ENCODE peak calls at places on chromosome 22, in five cellular contexts. Y is CD8-positive, alpha-beta memory T cell; P is mesendoderm; X is tibial nerve; L is body of pancreas. W is an unnamed sample.

GRCh38 chr22:39421691-39422090 is 22.1 kb downstream of the TAB1 start:
- DNase-seq in Y (no peak), P (no peak), X (no peak), L (no peak), W (no peak)

GRCh38 chr22:22085702-22086500 is 103.3 kb upstream of the TOP3B start:
- DNase-seq in Y (no peak), P (no peak), X (no peak), L (no peak), W (no peak)

GRCh38 chr22:27992294-27993165 is 73.5 kb upstream of the PITPNB start:
- DNase-seq in Y (no peak), P (no peak), X (no peak), L (peak; percentile 2), W (no peak)

GRCh38 chr22:29079218-29079901 is 6.5 kb downstream of the KREMEN1 start:
- DNase-seq in Y (no peak), P (no peak), X (no peak), L (peak; percentile 34), W (peak; percentile 85)

GRCh38 chr22:23128269-23129108 is 13.3 kb downstream of the RSPH14 start:
- DNase-seq in Y (peak; percentile 68), P (peak; percentile 82), X (peak; percentile 54), L (peak; percentile 78), W (peak; percentile 18)

GRCh38 chr22:42967933-42968332 is 47.0 kb downstream of the PACSIN2 start:
- DNase-seq in Y (no peak), P (no peak), X (no peak), L (peak; percentile 46), W (no peak)

GRCh38 chr22:43300891-43301676 is 42.1 kb downstream of the SCUBE1 start:
- DNase-seq in Y (no peak), P (no peak), X (peak; percentile 86), L (no peak), W (no peak)

GRCh38 chr22:22740560-22741276 is 96.3 kb downstream of the GGTLC2 start:
- DNase-seq in Y (no peak), P (no peak), X (no peak), L (no peak), W (no peak)

GRCh38 chr22:23131931-23132330 is 9.9 kb downstream of the RSPH14 start:
- DNase-seq in Y (no peak), P (no peak), X (no peak), L (no peak), W (no peak)

GRCh38 chr22:22840778-22841177 is 46.8 kb upstream of the IGLL5 start:
- DNase-seq in Y (no peak), P (no peak), X (no peak), L (no peak), W (no peak)

GRCh38 chr22:30252411-30253204 is 6.0 kb upstream of the LIF start:
- DNase-seq in Y (no peak), P (no peak), X (no peak), L (no peak), W (no peak)

GRCh38 chr22:21047035-21047661 is 1.4 kb downstream of the LRRC74B start:
- DNase-seq in Y (no peak), P (no peak), X (no peak), L (no peak), W (no peak)

GRCh38 chr22:23431337-23432072 is 148.6 kb downstream of the IGLL1 start:
- DNase-seq in Y (no peak), P (peak; percentile 55), X (no peak), L (peak; percentile 15), W (peak; percentile 72)

GRCh38 chr22:27799334-27800249 is 2.0 kb downstream of the MN1 start:
- DNase-seq in Y (no peak), P (no peak), X (no peak), L (peak; percentile 41), W (no peak)

GRCh38 chr22:25896098-25896497 is 154.1 kb downstream of the MYO18B start:
- DNase-seq in Y (no peak), P (peak; percentile 38), X (no peak), L (no peak), W (no peak)

GRCh38 chr22:42375982-42376381 is 56.2 kb downstream of the NFAM1 start:
- DNase-seq in Y (no peak), P (no peak), X (no peak), L (no peak), W (no peak)

GRCh38 chr22:17106785-17107546 is 14.2 kb downstream of the TMEM121B start:
- DNase-seq in Y (peak; percentile 44), P (no peak), X (no peak), L (no peak), W (no peak)

GRCh38 chr22:23263651-23264555 is 83.6 kb downstream of the BCR start:
- DNase-seq in Y (peak; percentile 54), P (no peak), X (no peak), L (no peak), W (no peak)

GRCh38 chr22:47173535-47174021 is 411.1 kb downstream of the TBC1D22A start:
- DNase-seq in Y (no peak), P (no peak), X (peak; percentile 5), L (no peak), W (no peak)

GRCh38 chr22:33756508-33756949 is 163.7 kb downstream of the LARGE1 start:
- DNase-seq in Y (no peak), P (peak; percentile 77), X (no peak), L (no peak), W (no peak)

GRCh38 chr22:19948057-19948760 is 6.6 kb upstream of the TXNRD2 start:
- DNase-seq in Y (no peak), P (no peak), X (no peak), L (no peak), W (no peak)
- H3K36me3 ChIP-seq in Y (no peaks in the 10 kb centered on the region), P (no peaks in the 10 kb centered on the region), X (no peaks in the 10 kb centered on the region), L (no peaks in the 10 kb centered on the region), W (no peaks in the 10 kb centered on the region)

DNA sequence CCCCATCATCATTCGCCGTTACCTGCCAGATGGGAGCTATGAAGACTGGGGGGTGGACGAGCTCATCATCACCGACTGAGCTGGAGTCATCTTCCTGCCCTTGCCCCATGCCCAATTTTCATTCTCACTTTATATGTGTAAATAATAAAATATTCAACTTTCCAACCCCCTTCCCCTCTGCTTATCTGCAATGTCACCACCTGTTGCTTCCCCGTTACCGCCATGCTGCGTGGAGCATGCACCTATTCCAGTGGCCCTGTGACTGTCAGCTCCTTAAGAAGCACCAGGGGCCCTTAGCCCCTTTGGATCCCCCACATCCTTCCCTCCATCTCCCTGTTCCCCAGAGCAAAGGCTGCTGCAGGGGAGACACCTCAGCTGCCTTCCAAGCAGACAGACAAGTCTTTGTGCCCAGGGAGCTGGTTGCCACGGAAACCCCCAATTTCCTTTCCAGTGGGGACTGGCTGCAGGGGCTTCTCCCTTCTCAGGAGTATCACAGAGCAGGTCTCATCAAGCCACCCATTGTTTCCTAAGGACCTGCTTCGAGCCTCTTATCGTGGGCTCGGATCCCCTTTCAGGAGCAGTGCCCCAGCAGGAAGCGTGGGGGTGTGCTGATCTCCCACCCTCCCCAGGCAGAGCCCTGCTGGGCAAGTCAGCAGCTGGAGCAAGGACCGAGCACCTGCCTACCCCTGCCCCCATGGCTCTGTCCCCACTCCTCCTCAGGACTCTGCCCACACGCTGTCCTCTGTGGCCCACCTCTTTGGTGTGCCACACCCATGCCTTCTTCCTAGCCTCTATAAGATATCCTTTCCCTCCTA is 14.3 kb downstream of the POLR2F start:
- DNase-seq in Y (no peak), P (no peak), X (no peak), L (no peak), W (no peak)
- H3K36me3 ChIP-seq in Y (peaks cover 25% of the 10 kb centered on the region), P (peaks cover 2% of the 10 kb centered on the region), X (peaks cover 5% of the 10 kb centered on the region), L (peaks cover 6% of the 10 kb centered on the region), W (peaks cover 45% of the 10 kb centered on the region)

DNA sequence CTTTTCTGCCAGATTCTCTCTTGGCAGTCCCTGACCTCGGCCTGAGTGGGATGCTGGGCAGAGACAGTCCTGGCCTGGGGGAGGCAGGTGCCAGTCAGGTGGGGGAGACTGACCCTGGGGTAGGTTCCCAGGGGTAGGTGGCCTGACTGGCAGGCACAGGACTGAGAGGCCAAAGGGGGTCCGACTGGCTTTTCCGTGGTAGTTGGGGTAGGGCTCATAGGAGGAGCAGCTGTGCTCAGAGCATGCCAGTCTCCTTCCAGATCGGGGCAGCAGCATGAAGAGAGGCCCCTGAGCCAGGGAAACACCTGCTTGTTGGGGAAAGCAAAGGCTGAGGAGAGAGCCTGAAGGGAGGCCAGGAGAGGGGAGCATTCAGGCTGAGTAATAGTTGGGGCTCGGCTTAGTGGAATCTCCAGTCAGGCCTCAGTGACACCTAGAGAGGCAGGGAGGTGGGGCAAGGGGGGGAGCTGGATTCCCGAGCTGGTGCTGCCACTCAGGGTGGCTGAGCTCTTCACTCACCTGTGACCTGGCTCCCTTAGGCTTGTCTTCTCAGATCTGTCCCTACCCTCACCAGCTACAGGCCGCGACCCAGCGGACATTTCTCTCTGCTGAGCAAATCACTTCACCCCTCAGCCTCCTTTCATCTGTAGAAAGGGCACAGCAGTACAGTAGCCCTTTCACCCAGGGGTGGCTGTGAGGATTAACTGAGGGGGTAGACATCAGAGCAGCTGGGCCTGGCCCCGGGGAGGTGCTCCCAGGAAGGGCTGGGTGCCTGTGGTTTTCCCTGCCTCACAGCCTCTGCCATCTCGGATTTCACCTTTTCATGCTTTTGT is 26.2 kb downstream of the MCM5 start:
- DNase-seq in Y (no peak), P (no peak), X (no peak), L (no peak), W (no peak)
- H3K36me3 ChIP-seq in Y (peaks cover 7% of the 10 kb centered on the region), P (peaks cover 30% of the 10 kb centered on the region), X (peaks cover 22% of the 10 kb centered on the region), L (peaks cover 10% of the 10 kb centered on the region), W (peaks cover 62% of the 10 kb centered on the region)

DNA sequence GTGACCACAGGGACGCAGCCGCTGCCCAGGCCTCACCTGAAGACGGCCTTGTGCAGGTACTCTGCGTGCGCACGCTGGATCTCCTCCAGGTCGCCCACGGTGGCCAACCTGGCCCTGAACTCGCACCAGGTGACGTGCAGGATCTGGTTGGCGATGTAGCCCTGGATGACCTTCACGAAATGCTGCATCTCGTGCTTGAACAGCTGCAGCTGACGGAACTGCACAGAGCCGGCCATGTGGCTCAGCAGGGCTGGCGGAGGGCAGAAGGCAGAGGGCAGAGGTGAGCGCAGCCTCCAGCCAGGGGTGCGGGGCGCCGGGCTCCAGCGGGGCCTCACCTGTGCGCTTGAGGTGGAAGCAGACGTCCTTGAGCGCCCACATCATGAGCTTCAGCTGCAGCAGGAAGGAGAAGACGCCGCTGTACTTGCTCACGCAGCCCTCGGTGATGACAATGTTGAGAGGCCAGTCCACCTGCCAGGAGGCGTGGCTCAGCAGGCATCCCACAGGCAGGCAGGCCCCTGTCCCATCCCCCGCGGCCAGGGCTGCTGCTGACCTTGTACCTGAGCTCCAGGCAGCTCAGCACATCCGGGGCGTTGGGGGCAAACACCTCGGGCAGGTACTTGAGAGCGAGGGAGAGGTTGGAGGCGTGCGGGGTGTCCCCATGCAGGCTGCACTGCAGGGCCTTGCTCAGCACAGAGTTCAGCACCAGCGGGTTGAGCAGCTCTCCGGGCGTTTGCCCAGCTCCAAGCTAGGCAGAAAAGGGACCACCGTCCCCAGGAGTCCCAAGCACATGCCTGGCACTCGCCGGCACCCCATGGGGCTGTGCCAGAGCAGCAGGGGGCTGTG is 17.6 kb downstream of the SELENOO start:
- DNase-seq in Y (no peak), P (no peak), X (no peak), L (peak; percentile 45), W (no peak)
- H3K36me3 ChIP-seq in Y (peaks cover 33% of the 10 kb centered on the region), P (peaks cover 3% of the 10 kb centered on the region), X (peaks cover 61% of the 10 kb centered on the region), L (peaks cover 49% of the 10 kb centered on the region), W (peaks cover 48% of the 10 kb centered on the region)

GRCh38 chr22:31329453-31330215 is 16.5 kb downstream of the PATZ1 start:
- DNase-seq in Y (no peak), P (no peak), X (no peak), L (no peak), W (no peak)
- H3K36me3 ChIP-seq in Y (peaks cover 72% of the 10 kb centered on the region), P (peaks cover 32% of the 10 kb centered on the region), X (peaks cover 6% of the 10 kb centered on the region), L (peaks cover 23% of the 10 kb centered on the region), W (peaks cover 89% of the 10 kb centered on the region)

GRCh38 chr22:48376428-48376827 is 1451.2 kb downstream of the BRD1 start:
- DNase-seq in Y (no peak), P (no peak), X (no peak), L (no peak), W (no peak)
- H3K36me3 ChIP-seq in Y (no peaks in the 10 kb centered on the region), P (no peaks in the 10 kb centered on the region), X (no peaks in the 10 kb centered on the region), L (no peaks in the 10 kb centered on the region), W (no peaks in the 10 kb centered on the region)